ENCODE peak calls at places on chromosomes 1 and 21, in five cellular contexts. N, L, Z, P and S are unnamed samples.
A peak's percentile ranks its signal among the peaks of the same experiment; 100 is the strongest.

GRCh38 chr1:201191723-201192477 is 1.3 kb downstream of the IGFN1 start:
- DNase-seq in N (peak; percentile 32), L (no peak), Z (peak; percentile 98), P (peak; percentile 50), S (no peak)

GRCh38 chr1:181778630-181779285 is 282.8 kb downstream of the ZNF648 start:
- DNase-seq in N (no peak), L (no peak), Z (no peak), P (no peak), S (no peak)

GRCh38 chr1:85320371-85321131 is 44.1 kb upstream of the BCL10 start:
- DNase-seq in N (no peak), L (no peak), Z (peak; percentile 81), P (no peak), S (no peak)

GRCh38 chr21:32347887-32348450 is 44.8 kb downstream of the URB1 start:
- DNase-seq in N (no peak), L (no peak), Z (no peak), P (no peak), S (no peak)

GRCh38 chr1:199403421-199404116 is 623.9 kb upstream of the NR5A2 start:
- DNase-seq in N (no peak), L (no peak), Z (peak; percentile 85), P (no peak), S (no peak)

GRCh38 chr1:69540052-69540451 is 27.7 kb upstream of the LRRC7 start:
- DNase-seq in N (no peak), L (no peak), Z (no peak), P (no peak), S (no peak)

GRCh38 chr1:192879416-192879815 is 70.6 kb downstream of the RGS2 start:
- DNase-seq in N (no peak), L (no peak), Z (peak; percentile 9), P (no peak), S (no peak)

GRCh38 chr21:41435728-41436127 is 9.7 kb downstream of the MX1 start:
- DNase-seq in N (no peak), L (no peak), Z (no peak), P (no peak), S (peak; percentile 13)

GRCh38 chr1:229892515-229893117 is 174.4 kb upstream of the GALNT2 start:
- DNase-seq in N (no peak), L (no peak), Z (no peak), P (no peak), S (no peak)

GRCh38 chr1:220144051-220144450 is 50.1 kb downstream of the IARS2 start:
- DNase-seq in N (no peak), L (no peak), Z (no peak), P (no peak), S (no peak)

GRCh38 chr1:50936321-50936720 is 23.7 kb downstream of the FAF1 start:
- DNase-seq in N (no peak), L (no peak), Z (peak; percentile 4), P (no peak), S (no peak)

GRCh38 chr1:201645956-201646355 is 107.0 kb downstream of the NAV1 start:
- DNase-seq in N (no peak), L (no peak), Z (peak; percentile 45), P (no peak), S (no peak)

GRCh38 chr1:185774384-185774783 is 40.2 kb downstream of the HMCN1 start:
- DNase-seq in N (no peak), L (no peak), Z (no peak), P (no peak), S (no peak)

GRCh38 chr1:83641206-83641658 is 357.7 kb downstream of the TTLL7 start:
- DNase-seq in N (no peak), L (no peak), Z (no peak), P (no peak), S (no peak)

GRCh38 chr1:205042911-205043806 is at the start of gene CNTN2:
- DNase-seq in N (no peak), L (no peak), Z (no peak), P (no peak), S (no peak)

GRCh38 chr1:8970870-8971337 is 25.2 kb downstream of the CA6 start:
- DNase-seq in N (no peak), L (no peak), Z (no peak), P (no peak), S (no peak)

GRCh38 chr1:9439074-9439761 is 100.0 kb upstream of the SLC25A33 start:
- DNase-seq in N (no peak), L (no peak), Z (no peak), P (peak; percentile 56), S (peak; percentile 77)

GRCh38 chr1:119893827-119894700 is 2.3 kb downstream of the ADAM30 start:
- DNase-seq in N (no peak), L (no peak), Z (no peak), P (no peak), S (no peak)

GRCh38 chr1:17059391-17060128 is 5.7 kb upstream of the SDHB start:
- DNase-seq in N (peak; percentile 59), L (peak; percentile 59), Z (peak; percentile 71), P (peak; percentile 61), S (peak; percentile 27)

GRCh38 chr1:28893403-28894102 is 20.8 kb upstream of the EPB41 start:
- DNase-seq in N (no peak), L (no peak), Z (peak; percentile 12), P (no peak), S (no peak)

GRCh38 chr21:44737706-44738354 is 26.5 kb upstream of the TSPEAR start:
- DNase-seq in N (no peak), L (no peak), Z (peak; percentile 8), P (no peak), S (no peak)

GRCh38 chr1:209430821-209431259 is 152.7 kb upstream of the CAMK1G start:
- DNase-seq in N (no peak), L (no peak), Z (no peak), P (no peak), S (no peak)

DNA sequence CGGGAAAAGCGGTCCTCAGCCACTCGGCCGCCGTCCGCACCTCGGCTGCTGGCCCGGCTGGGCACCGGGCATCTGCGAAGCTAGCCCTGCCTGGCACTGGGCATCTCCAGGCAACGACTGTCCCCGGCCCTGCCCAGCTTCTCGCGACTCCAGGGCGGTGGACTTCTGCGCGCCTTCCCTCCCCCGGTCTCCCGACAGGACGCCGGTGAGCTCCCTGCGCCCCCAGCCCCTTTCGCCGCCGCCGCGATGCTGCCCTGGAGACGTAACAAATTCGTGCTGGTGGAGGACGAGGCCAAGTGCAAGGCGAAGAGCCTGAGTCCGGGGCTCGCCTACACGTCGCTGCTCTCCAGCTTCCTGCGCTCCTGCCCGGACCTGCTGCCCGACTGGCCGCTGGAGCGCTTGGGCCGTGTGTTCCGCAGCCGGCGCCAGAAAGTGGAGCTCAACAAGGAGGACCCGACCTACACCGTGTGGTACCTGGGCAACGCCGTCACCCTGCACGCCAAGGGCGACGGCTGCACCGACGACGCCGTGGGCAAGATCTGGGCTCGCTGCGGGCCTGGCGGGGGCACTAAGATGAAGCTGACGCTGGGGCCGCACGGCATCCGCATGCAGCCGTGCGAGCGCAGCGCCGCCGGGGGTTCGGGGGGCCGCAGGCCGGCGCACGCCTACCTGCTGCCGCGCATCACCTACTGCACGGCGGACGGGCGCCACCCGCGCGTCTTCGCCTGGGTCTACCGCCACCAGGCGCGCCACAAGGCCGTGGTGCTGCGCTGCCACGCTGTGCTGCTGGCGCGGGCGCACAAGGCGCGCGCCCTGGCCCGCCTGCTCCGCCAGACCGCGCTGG is 577 bp downstream of the FAM43B start:
- DNase-seq in N (no peak), L (no peak), Z (peak; percentile 11), P (peak; percentile 22), S (no peak)
- H3K4me3 ChIP-seq in N (no peak overlapping the region), L (peak overlapping the region; percentile 0), Z (no peak overlapping the region), P (peak overlapping the region; percentile 52), S (peak overlapping the region; percentile 43)

GRCh38 chr1:203120325-203121138 is 7.0 kb upstream of the ADORA1 start:
- DNase-seq in N (no peak), L (no peak), Z (no peak), P (no peak), S (no peak)
- H3K4me1 ChIP-seq in N (peaks cover 23% of the 10 kb centered on the region), L (peaks cover 2% of the 10 kb centered on the region), Z (no peaks in the 10 kb centered on the region), P (peaks cover 24% of the 10 kb centered on the region), S (peaks cover 12% of the 10 kb centered on the region)

DNA sequence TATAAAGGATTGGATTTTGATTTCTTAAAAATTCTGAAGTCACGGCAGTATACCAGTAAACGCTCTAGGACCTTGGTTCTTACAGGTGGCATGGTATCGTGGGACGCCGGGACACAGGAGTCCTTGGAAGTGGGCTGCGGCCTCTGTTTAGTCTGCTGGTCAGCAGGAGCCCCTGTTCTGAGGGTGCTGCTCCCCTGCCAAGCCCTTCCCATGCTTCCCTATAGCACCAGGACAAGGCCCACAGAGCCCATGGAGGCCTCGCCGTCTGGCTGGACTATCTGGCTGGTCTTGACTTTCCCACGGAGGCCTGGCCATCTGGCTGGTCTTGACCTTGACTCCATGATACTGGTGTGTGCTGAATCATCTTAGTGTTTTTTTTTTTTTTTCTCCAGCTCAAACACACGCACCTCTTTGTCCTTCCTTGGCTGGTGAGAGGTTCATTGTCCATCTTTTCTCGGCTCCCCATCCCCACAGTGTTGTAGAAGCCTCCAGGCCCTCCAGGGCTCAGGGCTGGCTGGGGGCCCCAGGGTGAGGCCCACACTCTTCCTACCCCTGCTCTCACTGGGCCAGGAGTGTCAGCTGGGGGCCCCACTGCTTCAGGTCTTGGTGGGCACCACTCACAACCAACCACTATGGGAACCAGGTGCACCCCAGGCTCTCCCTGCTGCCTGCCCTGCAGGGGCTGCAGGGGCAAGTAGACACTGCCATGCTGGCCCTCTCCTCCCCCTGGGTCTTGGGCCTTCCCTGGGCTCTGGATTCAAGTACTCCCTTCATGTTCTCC is 16.5 kb upstream of the TTC34 start:
- DNase-seq in N (no peak), L (no peak), Z (no peak), P (peak; percentile 2), S (no peak)
- H3K9me3 ChIP-seq in N (no peaks in the 10 kb centered on the region), L (no peaks in the 10 kb centered on the region), Z (peaks cover 56% of the 10 kb centered on the region), P (no peaks in the 10 kb centered on the region), S (peaks cover 6% of the 10 kb centered on the region)

GRCh38 chr1:47772281-47772680 is 224.9 kb downstream of the TRABD2B start:
- DNase-seq in N (no peak), L (no peak), Z (no peak), P (no peak), S (no peak)

GRCh38 chr1:47776554-47777156 is 220.5 kb downstream of the TRABD2B start:
- DNase-seq in N (no peak), L (no peak), Z (no peak), P (no peak), S (no peak)

GRCh38 chr1:47777322-47777721 is 219.9 kb downstream of the TRABD2B start:
- DNase-seq in N (no peak), L (no peak), Z (no peak), P (no peak), S (no peak)

GRCh38 chr1:47772960-47773682 is 224.1 kb downstream of the TRABD2B start:
- DNase-seq in N (no peak), L (no peak), Z (no peak), P (no peak), S (no peak)

DNA sequence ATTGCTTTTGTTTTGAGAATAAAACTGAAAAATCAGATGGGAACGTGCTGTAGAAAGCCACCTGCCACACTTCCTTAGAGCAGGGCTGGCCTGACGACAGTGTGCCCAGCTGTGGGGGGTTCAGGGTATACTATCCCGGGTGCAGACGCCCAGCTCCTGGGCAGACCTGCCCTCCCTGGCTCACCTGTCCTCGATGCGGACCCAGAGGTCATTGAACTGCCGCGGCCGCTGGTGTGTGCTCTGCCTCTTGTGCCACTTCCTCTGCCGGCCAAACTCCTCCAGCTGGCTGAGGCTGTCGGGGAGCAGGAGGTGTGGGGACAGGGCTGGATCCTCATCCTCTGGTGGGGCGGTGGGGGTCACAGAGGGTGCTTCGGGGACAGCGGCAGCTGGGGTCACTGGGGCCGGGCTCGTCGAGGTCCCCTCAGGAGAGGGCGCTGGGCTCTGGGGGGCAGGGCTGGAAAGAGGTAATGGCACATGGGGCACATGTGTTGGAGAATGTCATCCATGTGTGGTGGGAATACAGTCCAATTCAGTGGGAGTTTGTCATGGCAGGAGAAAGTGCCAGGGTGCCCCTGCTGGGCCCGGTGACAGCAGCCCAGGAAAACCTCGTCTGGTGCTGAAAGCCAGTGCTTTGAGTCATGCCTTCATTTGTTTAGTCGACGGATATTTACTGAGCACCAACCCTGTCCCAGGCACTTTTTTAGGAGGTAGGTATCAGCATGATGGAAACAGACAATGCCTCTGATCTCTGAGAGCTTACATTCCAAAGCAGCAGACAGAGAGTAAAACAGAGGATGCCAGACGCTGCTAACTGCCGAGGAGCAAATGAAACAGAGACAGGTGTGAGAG is 222.0 kb downstream of the TRABD2B start:
- DNase-seq in N (no peak), L (no peak), Z (no peak), P (no peak), S (no peak)
- H3K4me3 ChIP-seq in N (no peak overlapping the region), L (no peak overlapping the region), Z (no peak overlapping the region), P (no peak overlapping the region), S (no peak overlapping the region)